ENCODE peak calls at places on chromosome 3, in seven cellular contexts. One of them, this sample, is unnamed.

GRCh38 chr3:170470063-170471006 is 51.7 kb downstream of the CLDN11 start:
- DNase-seq in HepG2: no peak
- DNase-seq in heart left ventricle: no peak
- DNase-seq in OCI-LY7: no peak
- DNase-seq in fibroblast of villous mesenchyme: peak
- DNase-seq in psoas muscle: no peak
- DNase-seq in breast epithelium: no peak
- DNase-seq in this sample: no peak

GRCh38 chr3:67362686-67363085 is 291.7 kb downstream of the SUCLG2 start:
- DNase-seq in HepG2: peak
- DNase-seq in heart left ventricle: no peak
- DNase-seq in OCI-LY7: no peak
- DNase-seq in fibroblast of villous mesenchyme: peak
- DNase-seq in psoas muscle: no peak
- DNase-seq in breast epithelium: no peak
- DNase-seq in this sample: peak

GRCh38 chr3:126018995-126019394 is 50.0 kb downstream of the ROPN1B start:
- DNase-seq in HepG2: no peak
- DNase-seq in heart left ventricle: no peak
- DNase-seq in OCI-LY7: no peak
- DNase-seq in fibroblast of villous mesenchyme: no peak
- DNase-seq in psoas muscle: no peak
- DNase-seq in breast epithelium: no peak
- DNase-seq in this sample: no peak

GRCh38 chr3:24220859-24221657 is 273.6 kb downstream of the THRB start:
- DNase-seq in HepG2: no peak
- DNase-seq in heart left ventricle: no peak
- DNase-seq in OCI-LY7: no peak
- DNase-seq in fibroblast of villous mesenchyme: peak
- DNase-seq in psoas muscle: peak
- DNase-seq in breast epithelium: peak
- DNase-seq in this sample: peak

GRCh38 chr3:170809021-170809974 is 60.7 kb downstream of the RPL22L1 start:
- DNase-seq in HepG2: peak
- DNase-seq in heart left ventricle: peak
- DNase-seq in OCI-LY7: peak
- DNase-seq in fibroblast of villous mesenchyme: peak
- DNase-seq in psoas muscle: no peak
- DNase-seq in breast epithelium: peak
- DNase-seq in this sample: peak

GRCh38 chr3:30760040-30760439 is 134.4 kb downstream of the GADL1 start:
- DNase-seq in HepG2: no peak
- DNase-seq in heart left ventricle: no peak
- DNase-seq in OCI-LY7: no peak
- DNase-seq in fibroblast of villous mesenchyme: no peak
- DNase-seq in psoas muscle: no peak
- DNase-seq in breast epithelium: no peak
- DNase-seq in this sample: no peak

GRCh38 chr3:13504161-13504831 is 24.2 kb downstream of the HDAC11 start:
- DNase-seq in HepG2: no peak
- DNase-seq in heart left ventricle: no peak
- DNase-seq in OCI-LY7: no peak
- DNase-seq in fibroblast of villous mesenchyme: peak
- DNase-seq in psoas muscle: peak
- DNase-seq in breast epithelium: no peak
- DNase-seq in this sample: no peak

GRCh38 chr3:25448750-25449684 is 21.0 kb downstream of the RARB start:
- DNase-seq in HepG2: peak
- DNase-seq in heart left ventricle: peak
- DNase-seq in OCI-LY7: no peak
- DNase-seq in fibroblast of villous mesenchyme: peak
- DNase-seq in psoas muscle: peak
- DNase-seq in breast epithelium: peak
- DNase-seq in this sample: peak

GRCh38 chr3:159586587-159587202 is 401.9 kb upstream of the IL12A start:
- DNase-seq in HepG2: peak
- DNase-seq in heart left ventricle: no peak
- DNase-seq in OCI-LY7: no peak
- DNase-seq in fibroblast of villous mesenchyme: peak
- DNase-seq in psoas muscle: no peak
- DNase-seq in breast epithelium: no peak
- DNase-seq in this sample: peak

GRCh38 chr3:24033818-24034217 is 88.7 kb downstream of the NR1D2 start:
- DNase-seq in HepG2: no peak
- DNase-seq in heart left ventricle: no peak
- DNase-seq in OCI-LY7: no peak
- DNase-seq in fibroblast of villous mesenchyme: no peak
- DNase-seq in psoas muscle: no peak
- DNase-seq in breast epithelium: no peak
- DNase-seq in this sample: no peak

GRCh38 chr3:185709241-185709955 is 115.4 kb downstream of the IGF2BP2 start:
- DNase-seq in HepG2: no peak
- DNase-seq in heart left ventricle: no peak
- DNase-seq in OCI-LY7: no peak
- DNase-seq in fibroblast of villous mesenchyme: no peak
- DNase-seq in psoas muscle: no peak
- DNase-seq in breast epithelium: no peak
- DNase-seq in this sample: no peak

GRCh38 chr3:165523801-165524200 is 313.4 kb downstream of the BCHE start:
- DNase-seq in HepG2: no peak
- DNase-seq in heart left ventricle: no peak
- DNase-seq in OCI-LY7: no peak
- DNase-seq in fibroblast of villous mesenchyme: no peak
- DNase-seq in psoas muscle: no peak
- DNase-seq in breast epithelium: no peak
- DNase-seq in this sample: peak

GRCh38 chr3:180199396-180199795 is 162.7 kb upstream of the PEX5L start:
- DNase-seq in HepG2: no peak
- DNase-seq in heart left ventricle: no peak
- DNase-seq in OCI-LY7: no peak
- DNase-seq in fibroblast of villous mesenchyme: no peak
- DNase-seq in psoas muscle: no peak
- DNase-seq in breast epithelium: no peak
- DNase-seq in this sample: no peak

GRCh38 chr3:187063286-187064081 is 75.8 kb downstream of the RPL39L start:
- DNase-seq in HepG2: peak
- DNase-seq in heart left ventricle: no peak
- DNase-seq in OCI-LY7: peak
- DNase-seq in fibroblast of villous mesenchyme: no peak
- DNase-seq in psoas muscle: no peak
- DNase-seq in breast epithelium: peak
- DNase-seq in this sample: no peak

GRCh38 chr3:105970283-105970682 is 101.5 kb upstream of the CBLB start:
- DNase-seq in HepG2: no peak
- DNase-seq in heart left ventricle: no peak
- DNase-seq in OCI-LY7: peak
- DNase-seq in fibroblast of villous mesenchyme: peak
- DNase-seq in psoas muscle: no peak
- DNase-seq in breast epithelium: peak
- DNase-seq in this sample: peak

GRCh38 chr3:138907541-138907940 is 39.4 kb downstream of the FOXL2 start:
- DNase-seq in HepG2: no peak
- DNase-seq in heart left ventricle: no peak
- DNase-seq in OCI-LY7: no peak
- DNase-seq in fibroblast of villous mesenchyme: no peak
- DNase-seq in psoas muscle: no peak
- DNase-seq in breast epithelium: no peak
- DNase-seq in this sample: no peak

GRCh38 chr3:179825527-179826246 is 172.8 kb downstream of the USP13 start:
- DNase-seq in HepG2: no peak
- DNase-seq in heart left ventricle: no peak
- DNase-seq in OCI-LY7: no peak
- DNase-seq in fibroblast of villous mesenchyme: no peak
- DNase-seq in psoas muscle: no peak
- DNase-seq in breast epithelium: no peak
- DNase-seq in this sample: no peak

GRCh38 chr3:165820685-165821123 is 16.5 kb downstream of the BCHE start:
- DNase-seq in HepG2: no peak
- DNase-seq in heart left ventricle: no peak
- DNase-seq in OCI-LY7: no peak
- DNase-seq in fibroblast of villous mesenchyme: no peak
- DNase-seq in psoas muscle: no peak
- DNase-seq in breast epithelium: no peak
- DNase-seq in this sample: no peak

GRCh38 chr3:86180696-86181095 is 810.3 kb downstream of the VGLL3 start:
- DNase-seq in HepG2: peak
- DNase-seq in heart left ventricle: no peak
- DNase-seq in OCI-LY7: no peak
- DNase-seq in fibroblast of villous mesenchyme: no peak
- DNase-seq in psoas muscle: no peak
- DNase-seq in breast epithelium: no peak
- DNase-seq in this sample: no peak

GRCh38 chr3:169120928-169121327 is 542.6 kb downstream of the MECOM start:
- DNase-seq in HepG2: no peak
- DNase-seq in heart left ventricle: no peak
- DNase-seq in OCI-LY7: no peak
- DNase-seq in fibroblast of villous mesenchyme: no peak
- DNase-seq in psoas muscle: no peak
- DNase-seq in breast epithelium: no peak
- DNase-seq in this sample: no peak

GRCh38 chr3:123284399-123285010 is 82.8 kb downstream of the SEC22A start:
- DNase-seq in HepG2: no peak
- DNase-seq in heart left ventricle: no peak
- DNase-seq in OCI-LY7: no peak
- DNase-seq in fibroblast of villous mesenchyme: no peak
- DNase-seq in psoas muscle: peak
- DNase-seq in breast epithelium: no peak
- DNase-seq in this sample: no peak

GRCh38 chr3:138921316-138922292 is 25.3 kb downstream of the FOXL2 start:
- DNase-seq in HepG2: peak
- DNase-seq in heart left ventricle: no peak
- DNase-seq in OCI-LY7: no peak
- DNase-seq in fibroblast of villous mesenchyme: peak
- DNase-seq in psoas muscle: no peak
- DNase-seq in breast epithelium: peak
- DNase-seq in this sample: peak

GRCh38 chr3:64586977-64587376 is 100.8 kb downstream of the ADAMTS9 start:
- DNase-seq in HepG2: no peak
- DNase-seq in heart left ventricle: no peak
- DNase-seq in OCI-LY7: no peak
- DNase-seq in fibroblast of villous mesenchyme: no peak
- DNase-seq in psoas muscle: no peak
- DNase-seq in breast epithelium: no peak
- DNase-seq in this sample: no peak

GRCh38 chr3:99666201-99666600 is 27.8 kb downstream of the COL8A1 start:
- DNase-seq in HepG2: no peak
- DNase-seq in heart left ventricle: no peak
- DNase-seq in OCI-LY7: no peak
- DNase-seq in fibroblast of villous mesenchyme: no peak
- DNase-seq in psoas muscle: no peak
- DNase-seq in breast epithelium: no peak
- DNase-seq in this sample: peak

GRCh38 chr3:2099779-2100191 is 1.1 kb downstream of the CNTN4 start:
- DNase-seq in HepG2: no peak
- DNase-seq in heart left ventricle: no peak
- DNase-seq in OCI-LY7: no peak
- DNase-seq in fibroblast of villous mesenchyme: peak
- DNase-seq in psoas muscle: no peak
- DNase-seq in breast epithelium: no peak
- DNase-seq in this sample: no peak
- H3K4me3 ChIP-seq in HepG2: no peak
- H3K4me3 ChIP-seq in heart left ventricle: peak
- H3K4me3 ChIP-seq in OCI-LY7: no peak
- H3K4me3 ChIP-seq in fibroblast of villous mesenchyme: no peak
- H3K4me3 ChIP-seq in psoas muscle: peak
- H3K4me3 ChIP-seq in breast epithelium: peak
- H3K4me3 ChIP-seq in this sample: no peak

DNA sequence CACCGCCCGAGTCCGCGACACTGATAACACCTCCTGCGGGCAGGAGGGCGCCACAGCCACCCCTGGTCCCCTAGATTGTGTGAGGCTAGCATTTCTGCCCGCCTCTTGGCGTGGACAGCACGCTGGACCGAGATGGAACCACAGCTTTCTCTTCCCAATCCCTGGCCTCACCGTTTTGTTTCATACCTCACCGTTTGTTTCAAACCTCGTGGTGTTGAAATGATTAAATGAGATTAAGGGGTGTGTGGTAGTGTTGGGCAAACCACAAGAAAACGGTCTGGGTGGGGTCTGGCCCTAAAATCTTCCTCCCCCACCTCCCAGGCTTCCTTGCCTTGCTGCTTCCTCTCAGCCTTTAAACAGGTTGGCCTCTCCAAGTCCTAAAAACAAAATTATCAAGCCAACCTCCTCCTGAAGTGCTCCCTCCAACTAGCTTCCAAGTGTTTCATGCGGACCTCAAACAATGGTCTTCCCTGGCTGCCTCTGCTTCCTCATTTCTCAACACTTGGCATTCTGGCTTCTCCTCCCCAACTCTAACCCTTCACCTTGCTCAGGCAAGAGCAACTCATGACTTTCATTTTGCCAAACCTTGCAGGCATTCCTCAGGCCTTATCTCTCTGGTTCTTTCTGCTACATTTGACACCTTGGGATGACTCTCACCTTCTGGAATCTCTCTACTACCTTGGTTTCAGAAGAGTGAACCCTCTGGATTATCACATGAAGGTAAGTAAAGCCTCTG is 1.4 kb upstream of the ATP13A3 start:
- DNase-seq in HepG2: no peak
- DNase-seq in heart left ventricle: no peak
- DNase-seq in OCI-LY7: no peak
- DNase-seq in fibroblast of villous mesenchyme: no peak
- DNase-seq in psoas muscle: no peak
- DNase-seq in breast epithelium: no peak
- DNase-seq in this sample: peak
- H3K4me3 ChIP-seq in HepG2: no peak
- H3K4me3 ChIP-seq in heart left ventricle: peak
- H3K4me3 ChIP-seq in OCI-LY7: peak
- H3K4me3 ChIP-seq in fibroblast of villous mesenchyme: peak
- H3K4me3 ChIP-seq in psoas muscle: peak
- H3K4me3 ChIP-seq in breast epithelium: peak
- H3K4me3 ChIP-seq in this sample: peak

GRCh38 chr3:71542548-71543370 is 40.8 kb downstream of the FOXP1 start:
- DNase-seq in HepG2: no peak
- DNase-seq in heart left ventricle: peak
- DNase-seq in OCI-LY7: peak
- DNase-seq in fibroblast of villous mesenchyme: peak
- DNase-seq in psoas muscle: peak
- DNase-seq in breast epithelium: peak
- DNase-seq in this sample: peak
- H3K4me3 ChIP-seq in HepG2: no peak
- H3K4me3 ChIP-seq in heart left ventricle: peak
- H3K4me3 ChIP-seq in OCI-LY7: peak
- H3K4me3 ChIP-seq in fibroblast of villous mesenchyme: no peak
- H3K4me3 ChIP-seq in psoas muscle: peak
- H3K4me3 ChIP-seq in breast epithelium: no peak
- H3K4me3 ChIP-seq in this sample: no peak

GRCh38 chr3:53806182-53807116 is 39.8 kb downstream of the CHDH start:
- DNase-seq in HepG2: peak
- DNase-seq in heart left ventricle: no peak
- DNase-seq in OCI-LY7: no peak
- DNase-seq in fibroblast of villous mesenchyme: peak
- DNase-seq in psoas muscle: no peak
- DNase-seq in breast epithelium: no peak
- DNase-seq in this sample: peak
- H3K4me3 ChIP-seq in HepG2: no peak
- H3K4me3 ChIP-seq in heart left ventricle: no peak
- H3K4me3 ChIP-seq in OCI-LY7: no peak
- H3K4me3 ChIP-seq in fibroblast of villous mesenchyme: no peak
- H3K4me3 ChIP-seq in psoas muscle: no peak
- H3K4me3 ChIP-seq in breast epithelium: no peak
- H3K4me3 ChIP-seq in this sample: no peak

This sample was measured in fibroblast of pulmonary artery.